ENCODE peak calls at places on chromosome 19, in eight cellular contexts. Q is EH; P is brain microvascular endothelial cell; W is T-helper 17 cell; Y is IMR-90; C is HTR-8/SVneo; J is activated T-helper 9 cell treated with anti-CD3 and anti-CD28 coated beads, Interleukin-2, amount 50 U/mL, for 16 hours; L is stimulated activated CD8-positive, alpha-beta memory T cell treated with anti-CD3 and anti-CD28 coated beads, Interleukin-12 subunit alpha, Interleukin-12 subunit beta, amount 100 ng/mL, for 4 hours. Z is an unnamed sample.

GRCh38 chr19:43574424-43575155 is 737 bp downstream of the XRCC1 start:
- DNase-seq in L (no peak), P (peak; percentile 22), Y (peak; percentile 35), J (no peak), W (no peak), Q (peak; percentile 60), C (no peak), Z (no peak)

GRCh38 chr19:7292352-7292949 is 1.8 kb downstream of the INSR start:
- DNase-seq in J (no peak), L (no peak), P (no peak), W (no peak), Q (no peak), C (no peak), Y (no peak), Z (no peak)

GRCh38 chr19:48443262-48443661 is 2.5 kb upstream of the GRWD1 start:
- DNase-seq in L (no peak), W (no peak), C (no peak), J (no peak), P (no peak), Q (no peak), Y (no peak), Z (no peak)

GRCh38 chr19:6509118-6509971 is 7.2 kb upstream of the TUBB4A start:
- DNase-seq in W (no peak), P (no peak), Y (no peak), Q (no peak), C (no peak), L (no peak), J (no peak), Z (no peak)

GRCh38 chr19:15427350-15427700 is 8.5 kb upstream of the AKAP8L start:
- DNase-seq in Q (no peak), Y (no peak), W (no peak), J (no peak), C (no peak), L (no peak), P (no peak), Z (no peak)

GRCh38 chr19:11578342-11579142 is 1.1 kb upstream of the ACP5 start:
- DNase-seq in Y (no peak), P (no peak), W (peak; percentile 16), Q (peak; percentile 26), L (no peak), J (peak; percentile 9), C (no peak), Z (peak; percentile 67)

GRCh38 chr19:4007836-4008539 is 452 bp downstream of the PIAS4 start:
- DNase-seq in Q (peak; percentile 28), P (no peak), C (no peak), J (no peak), Y (no peak), L (no peak), W (no peak), Z (peak; percentile 19)

GRCh38 chr19:1837625-1838105 is 10.6 kb downstream of the REXO1 start:
- DNase-seq in Q (peak; percentile 41), C (peak; percentile 59), L (no peak), Y (no peak), W (peak; percentile 69), P (no peak), J (peak; percentile 48), Z (peak; percentile 49)

GRCh38 chr19:56953411-56953810 is 112.9 kb upstream of the PEG3 start:
- DNase-seq in Q (no peak), Y (no peak), C (no peak), W (no peak), L (no peak), P (no peak), J (no peak), Z (no peak)

GRCh38 chr19:34559045-34559444 is 77.5 kb downstream of the WTIP start:
- DNase-seq in W (no peak), C (no peak), J (no peak), Q (no peak), L (no peak), Y (no peak), P (no peak), Z (no peak)

GRCh38 chr19:48881741-48882657 is 9.8 kb downstream of the PPP1R15A start:
- DNase-seq in C (no peak), J (no peak), Q (peak; percentile 39), W (no peak), P (no peak), Y (no peak), L (no peak), Z (no peak)

GRCh38 chr19:18603255-18603957 is 3.2 kb downstream of the CRLF1 start:
- DNase-seq in J (no peak), P (no peak), L (no peak), C (no peak), Q (no peak), W (no peak), Y (no peak), Z (no peak)

GRCh38 chr19:33864311-33864850 is 67.7 kb downstream of the KCTD15 start:
- DNase-seq in C (no peak), Q (no peak), Y (no peak), L (no peak), P (no peak), W (no peak), J (no peak), Z (no peak)

GRCh38 chr19:6610934-6611370 is 20.0 kb upstream of the CD70 start:
- DNase-seq in Q (peak; percentile 88), P (peak; percentile 59), W (no peak), J (no peak), C (peak; percentile 72), L (no peak), Y (peak; percentile 49), Z (no peak)

GRCh38 chr19:46813570-46814358 is 25.4 kb upstream of the SLC1A5 start:
- DNase-seq in L (no peak), Q (peak; percentile 76), C (no peak), J (no peak), P (peak; percentile 49), W (no peak), Y (peak; percentile 46), Z (no peak)

GRCh38 chr19:2219726-2220125 is 16.4 kb downstream of the PLEKHJ1 start:
- DNase-seq in Q (no peak), P (no peak), J (no peak), W (no peak), L (no peak), Y (no peak), C (no peak), Z (no peak)

GRCh38 chr19:55066107-55066709 is 3.3 kb upstream of the RDH13 start:
- DNase-seq in J (no peak), P (no peak), L (no peak), Q (no peak), W (no peak), Y (no peak), C (no peak), Z (no peak)

GRCh38 chr19:48565090-48565489 is 13.1 kb downstream of the SULT2B1 start:
- DNase-seq in P (peak; percentile 45), C (no peak), Y (peak; percentile 83), Q (peak; percentile 85), W (no peak), J (no peak), L (no peak), Z (no peak)

GRCh38 chr19:23547816-23548430 is 139.1 kb downstream of the ZNF675 start:
- DNase-seq in P (no peak), C (no peak), Q (no peak), Y (no peak), W (no peak), J (no peak), L (no peak), Z (no peak)